ENCODE peak calls at places on chromosomes 16 and 17, in six cellular contexts. One of them, this sample, is unnamed.

GRCh38 chr16:27189335-27189972 is 13.9 kb upstream of the KDM8 start:
- DNase-seq in mesendoderm: peak; percentile 21
- DNase-seq in IMR-90: no peak
- DNase-seq in neuronal stem cell: no peak
- DNase-seq in H1: peak; percentile 52
- DNase-seq in trophoblast cell: no peak
- DNase-seq in this sample: no peak

GRCh38 chr16:84862804-84863484 is 43.2 kb downstream of the CRISPLD2 start:
- DNase-seq in mesendoderm: no peak
- DNase-seq in IMR-90: no peak
- DNase-seq in neuronal stem cell: no peak
- DNase-seq in H1: no peak
- DNase-seq in trophoblast cell: no peak
- DNase-seq in this sample: no peak

GRCh38 chr17:42111901-42112551 is 488 bp downstream of the DHX58 start:
- DNase-seq in mesendoderm: no peak
- DNase-seq in IMR-90: peak; percentile 17
- DNase-seq in neuronal stem cell: no peak
- DNase-seq in H1: no peak
- DNase-seq in trophoblast cell: peak; percentile 23
- DNase-seq in this sample: peak; percentile 27

GRCh38 chr16:89154390-89155183 is 17.0 kb upstream of the CDH15 start:
- DNase-seq in mesendoderm: no peak
- DNase-seq in IMR-90: no peak
- DNase-seq in neuronal stem cell: no peak
- DNase-seq in H1: no peak
- DNase-seq in trophoblast cell: no peak
- DNase-seq in this sample: no peak

GRCh38 chr16:51527349-51527748 is 376.3 kb upstream of the SALL1 start:
- DNase-seq in mesendoderm: no peak
- DNase-seq in IMR-90: no peak
- DNase-seq in neuronal stem cell: no peak
- DNase-seq in H1: no peak
- DNase-seq in trophoblast cell: no peak
- DNase-seq in this sample: no peak

GRCh38 chr17:44221072-44221861 is 1.8 kb upstream of the UBTF start:
- DNase-seq in mesendoderm: peak; percentile 94
- DNase-seq in IMR-90: peak; percentile 81
- DNase-seq in neuronal stem cell: peak; percentile 76
- DNase-seq in H1: peak; percentile 84
- DNase-seq in trophoblast cell: peak; percentile 67
- DNase-seq in this sample: peak; percentile 93

GRCh38 chr16:84284168-84284722 is 10.4 kb upstream of the WFDC1 start:
- DNase-seq in mesendoderm: peak; percentile 47
- DNase-seq in IMR-90: no peak
- DNase-seq in neuronal stem cell: no peak
- DNase-seq in H1: peak; percentile 77
- DNase-seq in trophoblast cell: no peak
- DNase-seq in this sample: peak; percentile 73

GRCh38 chr16:47079883-47080282 is 63.9 kb downstream of the NETO2 start:
- DNase-seq in mesendoderm: no peak
- DNase-seq in IMR-90: no peak
- DNase-seq in neuronal stem cell: peak; percentile 32
- DNase-seq in H1: no peak
- DNase-seq in trophoblast cell: no peak
- DNase-seq in this sample: no peak

GRCh38 chr16:35599429-35600165 is 2140.2 kb downstream of the TP53TG3F start:
- DNase-seq in mesendoderm: no peak
- DNase-seq in IMR-90: no peak
- DNase-seq in neuronal stem cell: no peak
- DNase-seq in H1: no peak
- DNase-seq in trophoblast cell: no peak
- DNase-seq in this sample: no peak

GRCh38 chr16:70568601-70569217 is 45.1 kb downstream of the SF3B3 start:
- DNase-seq in mesendoderm: no peak
- DNase-seq in IMR-90: peak; percentile 55
- DNase-seq in neuronal stem cell: no peak
- DNase-seq in H1: no peak
- DNase-seq in trophoblast cell: no peak
- DNase-seq in this sample: no peak

GRCh38 chr17:42072323-42073187 is 22.2 kb upstream of the C17orf113 start:
- DNase-seq in mesendoderm: no peak
- DNase-seq in IMR-90: no peak
- DNase-seq in neuronal stem cell: no peak
- DNase-seq in H1: peak; percentile 76
- DNase-seq in trophoblast cell: no peak
- DNase-seq in this sample: no peak

GRCh38 chr17:80494547-80494946 is 18.1 kb upstream of the NPTX1 start:
- DNase-seq in mesendoderm: no peak
- DNase-seq in IMR-90: no peak
- DNase-seq in neuronal stem cell: no peak
- DNase-seq in H1: no peak
- DNase-seq in trophoblast cell: no peak
- DNase-seq in this sample: no peak

GRCh38 chr17:14772776-14773175 is 471.9 kb downstream of the HS3ST3B1 start:
- DNase-seq in mesendoderm: no peak
- DNase-seq in IMR-90: no peak
- DNase-seq in neuronal stem cell: no peak
- DNase-seq in H1: no peak
- DNase-seq in trophoblast cell: no peak
- DNase-seq in this sample: no peak

GRCh38 chr17:77869665-77870132 is 88.8 kb upstream of the TNRC6C start:
- DNase-seq in mesendoderm: no peak
- DNase-seq in IMR-90: no peak
- DNase-seq in neuronal stem cell: no peak
- DNase-seq in H1: no peak
- DNase-seq in trophoblast cell: peak; percentile 10
- DNase-seq in this sample: no peak

GRCh38 chr17:62824290-62825135 is 16.4 kb upstream of the MARCHF10 start:
- DNase-seq in mesendoderm: peak; percentile 94
- DNase-seq in IMR-90: peak; percentile 95
- DNase-seq in neuronal stem cell: peak; percentile 61
- DNase-seq in H1: no peak
- DNase-seq in trophoblast cell: peak; percentile 88
- DNase-seq in this sample: peak; percentile 93

GRCh38 chr17:52147872-52148271 is 10.6 kb downstream of the CA10 start:
- DNase-seq in mesendoderm: no peak
- DNase-seq in IMR-90: no peak
- DNase-seq in neuronal stem cell: no peak
- DNase-seq in H1: no peak
- DNase-seq in trophoblast cell: no peak
- DNase-seq in this sample: peak; percentile 55

GRCh38 chr16:53502331-53503269 is at the start of gene AKTIP:
- DNase-seq in mesendoderm: peak; percentile 62
- DNase-seq in IMR-90: peak; percentile 52
- DNase-seq in neuronal stem cell: peak; percentile 24
- DNase-seq in H1: peak; percentile 57
- DNase-seq in trophoblast cell: peak; percentile 95
- DNase-seq in this sample: peak; percentile 53

GRCh38 chr17:42345396-42346078 is 42.7 kb downstream of the STAT3 start:
- DNase-seq in mesendoderm: no peak
- DNase-seq in IMR-90: no peak
- DNase-seq in neuronal stem cell: no peak
- DNase-seq in H1: no peak
- DNase-seq in trophoblast cell: no peak
- DNase-seq in this sample: no peak

GRCh38 chr16:86396918-86397317 is 113.4 kb upstream of the FOXF1 start:
- DNase-seq in mesendoderm: peak; percentile 78
- DNase-seq in IMR-90: peak; percentile 95
- DNase-seq in neuronal stem cell: no peak
- DNase-seq in H1: no peak
- DNase-seq in trophoblast cell: no peak
- DNase-seq in this sample: peak; percentile 96

GRCh38 chr16:10265770-10266615 is 83.8 kb upstream of the GRIN2A start:
- DNase-seq in mesendoderm: no peak
- DNase-seq in IMR-90: no peak
- DNase-seq in neuronal stem cell: no peak
- DNase-seq in H1: no peak
- DNase-seq in trophoblast cell: no peak
- DNase-seq in this sample: no peak

GRCh38 chr16:10266809-10267208 is 84.6 kb upstream of the GRIN2A start:
- DNase-seq in mesendoderm: no peak
- DNase-seq in IMR-90: no peak
- DNase-seq in neuronal stem cell: no peak
- DNase-seq in H1: no peak
- DNase-seq in trophoblast cell: no peak
- DNase-seq in this sample: no peak

GRCh38 chr16:10269632-10270031 is 87.4 kb upstream of the GRIN2A start:
- DNase-seq in mesendoderm: no peak
- DNase-seq in IMR-90: no peak
- DNase-seq in neuronal stem cell: no peak
- DNase-seq in H1: no peak
- DNase-seq in trophoblast cell: no peak
- DNase-seq in this sample: no peak
- H3K36me3 ChIP-seq in mesendoderm: no peaks in the 10 kb centered on the region
- H3K36me3 ChIP-seq in IMR-90: no peaks in the 10 kb centered on the region
- H3K36me3 ChIP-seq in neuronal stem cell: no peaks in the 10 kb centered on the region
- H3K36me3 ChIP-seq in H1: no peaks in the 10 kb centered on the region
- H3K36me3 ChIP-seq in trophoblast cell: no peaks in the 10 kb centered on the region
- H3K36me3 ChIP-seq in this sample: no peaks in the 10 kb centered on the region

GRCh38 chr17:16215273-16215964 is at the start of gene NCOR1:
- DNase-seq in mesendoderm: peak; percentile 97
- DNase-seq in IMR-90: peak; percentile 93
- DNase-seq in neuronal stem cell: peak; percentile 92
- DNase-seq in H1: peak; percentile 91
- DNase-seq in trophoblast cell: peak; percentile 94
- DNase-seq in this sample: peak; percentile 96

GRCh38 chr17:16212793-16213192 is 2.5 kb downstream of the NCOR1 start:
- DNase-seq in mesendoderm: no peak
- DNase-seq in IMR-90: no peak
- DNase-seq in neuronal stem cell: no peak
- DNase-seq in H1: no peak
- DNase-seq in trophoblast cell: no peak
- DNase-seq in this sample: no peak

GRCh38 chr17:16215965-16216316 is 607 bp upstream of the NCOR1 start:
- DNase-seq in mesendoderm: no peak
- DNase-seq in IMR-90: no peak
- DNase-seq in neuronal stem cell: no peak
- DNase-seq in H1: no peak
- DNase-seq in trophoblast cell: peak; percentile 2
- DNase-seq in this sample: no peak

GRCh38 chr17:16214190-16215001 is 938 bp downstream of the NCOR1 start:
- DNase-seq in mesendoderm: no peak
- DNase-seq in IMR-90: peak; percentile 11
- DNase-seq in neuronal stem cell: no peak
- DNase-seq in H1: no peak
- DNase-seq in trophoblast cell: no peak
- DNase-seq in this sample: peak; percentile 31

DNA sequence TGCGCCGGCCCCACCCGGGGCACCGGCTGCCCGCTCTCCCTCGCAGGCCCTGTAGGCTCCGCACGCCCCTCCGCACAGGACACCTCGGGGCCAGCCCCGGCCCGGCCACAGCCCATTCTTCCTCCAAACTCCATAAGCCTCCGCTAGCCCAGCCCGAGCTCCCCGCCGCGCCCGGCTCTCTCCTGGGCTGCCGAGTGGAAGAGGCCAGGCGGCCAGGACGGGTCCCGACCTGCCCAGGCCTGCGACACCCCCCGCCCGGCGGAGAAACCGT is 397 bp downstream of the NCOR1 start:
- DNase-seq in mesendoderm: peak; percentile 69
- DNase-seq in IMR-90: no peak
- DNase-seq in neuronal stem cell: no peak
- DNase-seq in H1: no peak
- DNase-seq in trophoblast cell: peak; percentile 16
- DNase-seq in this sample: peak; percentile 54
- H2BK120ac ChIP-seq in mesendoderm: peak overlapping the region; percentile 69
- H2BK120ac ChIP-seq in IMR-90: peak overlapping the region; percentile 12
- H2BK120ac ChIP-seq in neuronal stem cell: no peak overlapping the region
- H2BK120ac ChIP-seq in H1: no peak overlapping the region
- H2BK120ac ChIP-seq in trophoblast cell: peak overlapping the region; percentile 67
- H2BK120ac ChIP-seq in this sample: peak overlapping the region; percentile 99

GRCh38 chr16:24939224-24939623 is 75.9 kb downstream of the ARHGAP17 start:
- DNase-seq in mesendoderm: no peak
- DNase-seq in IMR-90: no peak
- DNase-seq in neuronal stem cell: no peak
- DNase-seq in H1: no peak
- DNase-seq in trophoblast cell: no peak
- DNase-seq in this sample: no peak
- H3K36me3 ChIP-seq in mesendoderm: peaks cover 19% of the 10 kb centered on the region
- H3K36me3 ChIP-seq in IMR-90: peaks cover 58% of the 10 kb centered on the region
- H3K36me3 ChIP-seq in neuronal stem cell: peaks cover 38% of the 10 kb centered on the region
- H3K36me3 ChIP-seq in H1: peaks cover 46% of the 10 kb centered on the region
- H3K36me3 ChIP-seq in trophoblast cell: peaks cover 46% of the 10 kb centered on the region
- H3K36me3 ChIP-seq in this sample: peaks cover 89% of the 10 kb centered on the region

GRCh38 chr17:66965801-66966528 is 1.5 kb downstream of the CACNG4 start:
- DNase-seq in mesendoderm: peak; percentile 69
- DNase-seq in IMR-90: no peak
- DNase-seq in neuronal stem cell: no peak
- DNase-seq in H1: peak; percentile 60
- DNase-seq in trophoblast cell: no peak
- DNase-seq in this sample: no peak
- H2BK120ac ChIP-seq in mesendoderm: no peak overlapping the region
- H2BK120ac ChIP-seq in IMR-90: no peak overlapping the region
- H2BK120ac ChIP-seq in neuronal stem cell: no peak overlapping the region
- H2BK120ac ChIP-seq in H1: no peak overlapping the region
- H2BK120ac ChIP-seq in trophoblast cell: no peak overlapping the region
- H2BK120ac ChIP-seq in this sample: no peak overlapping the region

This sample was measured in mesenchymal stem cell.